ENCODE peak calls at places on chromosomes 3 and 15, in five cellular contexts. F is HT1080; L is stimulated activated CD4-positive, alpha-beta T cell treated with anti-CD3 and anti-CD28 coated beads, Interleukin-15, amount 100 ng/mL, for 24 hours; C is brain microvascular endothelial cell; O is M059J. X is an unnamed sample.

GRCh38 chr15:83978588-83978987 is 257.0 kb upstream of the GOLGA6L4 start:
- DNase-seq in F (no peak), L (no peak), C (no peak), O (no peak), X (no peak)

GRCh38 chr3:194167873-194168272 is 31.9 kb downstream of the HES1 start:
- DNase-seq in F (no peak), L (no peak), C (no peak), O (no peak), X (no peak)

GRCh38 chr3:183664913-183665381 is 29.5 kb downstream of the KLHL24 start:
- DNase-seq in F (peak), L (no peak), C (peak), O (peak), X (no peak)

GRCh38 chr3:25567390-25567789 is 97.3 kb downstream of the TOP2B start:
- DNase-seq in F (no peak), L (no peak), C (peak), O (no peak), X (no peak)

GRCh38 chr3:12750658-12751071 is 8.4 kb downstream of the TMEM40 start:
- DNase-seq in F (peak), L (peak), C (peak), O (peak), X (no peak)

GRCh38 chr3:149487598-149488197 is 13.2 kb downstream of the TM4SF4 start:
- DNase-seq in F (peak), L (peak), C (no peak), O (no peak), X (no peak)

GRCh38 chr3:141782386-141782932 is 19.3 kb downstream of the GRK7 start:
- DNase-seq in F (peak), L (no peak), C (no peak), O (peak), X (no peak)

GRCh38 chr15:52528465-52529288 is at the start of gene MYO5A:
- DNase-seq in F (peak), L (peak), C (peak), O (peak), X (peak)

GRCh38 chr3:55721716-55722484 is 234.8 kb upstream of the WNT5A start:
- DNase-seq in F (peak), L (peak), C (peak), O (peak), X (no peak)

GRCh38 chr15:59491062-59491461 is 53.1 kb downstream of the FAM81A start:
- DNase-seq in F (no peak), L (no peak), C (no peak), O (no peak), X (peak)

GRCh38 chr3:126116526-126116925 is 32.6 kb upstream of the SLC41A3 start:
- DNase-seq in F (no peak), L (no peak), C (no peak), O (no peak), X (no peak)

GRCh38 chr3:141441381-141442365 is 45.2 kb upstream of the RASA2 start:
- DNase-seq in F (peak), L (peak), C (peak), O (peak), X (peak)

GRCh38 chr3:179292440-179292839 is 30.4 kb upstream of the ZNF639 start:
- DNase-seq in F (no peak), L (no peak), C (no peak), O (peak), X (no peak)

GRCh38 chr3:17360991-17361390 is 381.4 kb downstream of the TBC1D5 start:
- DNase-seq in F (no peak), L (no peak), C (no peak), O (no peak), X (no peak)

GRCh38 chr3:71206305-71206704 is 377.2 kb downstream of the FOXP1 start:
- DNase-seq in F (no peak), L (no peak), C (no peak), O (no peak), X (no peak)

GRCh38 chr3:174483254-174483653 is 375.9 kb upstream of the NAALADL2 start:
- DNase-seq in F (no peak), L (no peak), C (no peak), O (no peak), X (no peak)

GRCh38 chr3:135261214-135261775 is 466.2 kb downstream of the EPHB1 start:
- DNase-seq in F (no peak), L (no peak), C (no peak), O (no peak), X (no peak)

GRCh38 chr3:40930131-40930538 is 269.2 kb upstream of the CTNNB1 start:
- DNase-seq in F (peak), L (no peak), C (peak), O (no peak), X (no peak)

GRCh38 chr3:5058463-5058862 is 63.6 kb upstream of the ARL8B start:
- DNase-seq in F (no peak), L (no peak), C (peak), O (peak), X (no peak)

GRCh38 chr3:184332370-184333090 is 4.9 kb upstream of the FAM131A start:
- DNase-seq in F (peak), L (no peak), C (peak), O (peak), X (no peak)

GRCh38 chr3:187919018-187919417 is 173.8 kb upstream of the BCL6 start:
- DNase-seq in F (peak), L (peak), C (peak), O (no peak), X (no peak)

GRCh38 chr3:76765526-76765925 is 274.4 kb upstream of the ROBO2 start:
- DNase-seq in F (no peak), L (no peak), C (no peak), O (no peak), X (peak)

GRCh38 chr3:29513236-29513635 is 232.4 kb downstream of the RBMS3 start:
- DNase-seq in F (peak), L (no peak), C (peak), O (peak), X (no peak)

GRCh38 chr3:52820741-52821140 is 9.7 kb downstream of the ITIH4 start:
- DNase-seq in F (no peak), L (peak), C (no peak), O (no peak), X (peak)